ENCODE peak calls at places on chromosomes 5 and 9, in eight cellular contexts. One of them, this sample, is unnamed.

GRCh38 chr5:179439181-179439990 is 94.1 kb upstream of the ADAMTS2 start:
- DNase-seq in pancreas: no peak
- DNase-seq in AG08396: no peak
- DNase-seq in HTR-8/SVneo: no peak
- DNase-seq in OCI-LY7: no peak
- DNase-seq in prostate gland: no peak
- DNase-seq in ELR: no peak
- DNase-seq in T follicular helper cell: no peak
- DNase-seq in this sample: no peak

GRCh38 chr5:35644543-35644942 is 26.9 kb downstream of the SPEF2 start:
- DNase-seq in AG08396: no peak
- DNase-seq in T follicular helper cell: no peak
- DNase-seq in pancreas: no peak
- DNase-seq in prostate gland: no peak
- DNase-seq in ELR: no peak
- DNase-seq in HTR-8/SVneo: no peak
- DNase-seq in OCI-LY7: peak; percentile 8
- DNase-seq in this sample: no peak

GRCh38 chr9:110750272-110750671 is 81.7 kb downstream of the MUSK start:
- DNase-seq in pancreas: no peak
- DNase-seq in AG08396: no peak
- DNase-seq in T follicular helper cell: no peak
- DNase-seq in prostate gland: no peak
- DNase-seq in OCI-LY7: no peak
- DNase-seq in HTR-8/SVneo: no peak
- DNase-seq in ELR: no peak
- DNase-seq in this sample: peak; percentile 26

GRCh38 chr5:157004893-157005551 is 42.0 kb upstream of the TIMD4 start:
- DNase-seq in prostate gland: no peak
- DNase-seq in pancreas: no peak
- DNase-seq in T follicular helper cell: no peak
- DNase-seq in ELR: no peak
- DNase-seq in OCI-LY7: no peak
- DNase-seq in HTR-8/SVneo: no peak
- DNase-seq in AG08396: no peak
- DNase-seq in this sample: no peak

GRCh38 chr9:72925126-72925810 is 27.6 kb downstream of the ALDH1A1 start:
- DNase-seq in ELR: no peak
- DNase-seq in T follicular helper cell: no peak
- DNase-seq in pancreas: no peak
- DNase-seq in prostate gland: no peak
- DNase-seq in OCI-LY7: no peak
- DNase-seq in HTR-8/SVneo: no peak
- DNase-seq in AG08396: no peak
- DNase-seq in this sample: no peak

GRCh38 chr9:97072285-97072770 is 33.4 kb upstream of the CTSV start:
- DNase-seq in ELR: no peak
- DNase-seq in T follicular helper cell: no peak
- DNase-seq in prostate gland: no peak
- DNase-seq in AG08396: no peak
- DNase-seq in HTR-8/SVneo: no peak
- DNase-seq in OCI-LY7: no peak
- DNase-seq in pancreas: no peak
- DNase-seq in this sample: no peak

GRCh38 chr9:104903609-104904008 is 24.3 kb downstream of the ABCA1 start:
- DNase-seq in HTR-8/SVneo: no peak
- DNase-seq in AG08396: no peak
- DNase-seq in prostate gland: no peak
- DNase-seq in ELR: peak; percentile 78
- DNase-seq in T follicular helper cell: no peak
- DNase-seq in OCI-LY7: no peak
- DNase-seq in pancreas: no peak
- DNase-seq in this sample: no peak

GRCh38 chr9:133726401-133727276 is 11.5 kb downstream of the SARDH start:
- DNase-seq in T follicular helper cell: peak; percentile 57
- DNase-seq in OCI-LY7: peak; percentile 64
- DNase-seq in HTR-8/SVneo: peak; percentile 64
- DNase-seq in pancreas: peak; percentile 28
- DNase-seq in AG08396: peak; percentile 69
- DNase-seq in ELR: peak; percentile 70
- DNase-seq in prostate gland: peak; percentile 51
- DNase-seq in this sample: peak; percentile 46

GRCh38 chr9:21965401-21965951 is 28.7 kb downstream of the CDKN2A start:
- DNase-seq in ELR: peak; percentile 89
- DNase-seq in pancreas: peak; percentile 52
- DNase-seq in T follicular helper cell: no peak
- DNase-seq in AG08396: peak; percentile 91
- DNase-seq in HTR-8/SVneo: no peak
- DNase-seq in OCI-LY7: no peak
- DNase-seq in prostate gland: no peak
- DNase-seq in this sample: peak; percentile 64

GRCh38 chr9:109705515-109705914 is 74.5 kb upstream of the PALM2AKAP2 start:
- DNase-seq in pancreas: no peak
- DNase-seq in HTR-8/SVneo: no peak
- DNase-seq in T follicular helper cell: no peak
- DNase-seq in OCI-LY7: peak; percentile 2
- DNase-seq in AG08396: peak; percentile 13
- DNase-seq in ELR: peak; percentile 63
- DNase-seq in prostate gland: no peak
- DNase-seq in this sample: no peak

GRCh38 chr5:65818592-65818991 is 96.6 kb downstream of the NLN start:
- DNase-seq in pancreas: no peak
- DNase-seq in prostate gland: no peak
- DNase-seq in HTR-8/SVneo: no peak
- DNase-seq in AG08396: no peak
- DNase-seq in ELR: no peak
- DNase-seq in OCI-LY7: no peak
- DNase-seq in T follicular helper cell: no peak
- DNase-seq in this sample: peak; percentile 84

GRCh38 chr5:1760656-1761452 is 38.8 kb downstream of the MRPL36 start:
- DNase-seq in T follicular helper cell: no peak
- DNase-seq in HTR-8/SVneo: no peak
- DNase-seq in pancreas: peak; percentile 10
- DNase-seq in OCI-LY7: no peak
- DNase-seq in ELR: no peak
- DNase-seq in prostate gland: no peak
- DNase-seq in AG08396: no peak
- DNase-seq in this sample: no peak

GRCh38 chr9:129481824-129482511 is 138.9 kb downstream of the C9orf50 start:
- DNase-seq in pancreas: peak; percentile 49
- DNase-seq in HTR-8/SVneo: peak; percentile 15
- DNase-seq in T follicular helper cell: no peak
- DNase-seq in AG08396: no peak
- DNase-seq in ELR: peak; percentile 57
- DNase-seq in OCI-LY7: no peak
- DNase-seq in prostate gland: no peak
- DNase-seq in this sample: no peak

GRCh38 chr9:133449760-133450159 is 10.0 kb upstream of the CACFD1 start:
- DNase-seq in AG08396: no peak
- DNase-seq in ELR: peak; percentile 46
- DNase-seq in prostate gland: peak; percentile 47
- DNase-seq in OCI-LY7: no peak
- DNase-seq in HTR-8/SVneo: no peak
- DNase-seq in T follicular helper cell: no peak
- DNase-seq in pancreas: peak; percentile 51
- DNase-seq in this sample: peak; percentile 66

GRCh38 chr5:56460681-56461191 is 227.6 kb upstream of the ANKRD55 start:
- DNase-seq in pancreas: no peak
- DNase-seq in AG08396: no peak
- DNase-seq in HTR-8/SVneo: no peak
- DNase-seq in ELR: no peak
- DNase-seq in OCI-LY7: no peak
- DNase-seq in T follicular helper cell: no peak
- DNase-seq in prostate gland: peak; percentile 75
- DNase-seq in this sample: no peak

GRCh38 chr5:178428341-178429155 is 161.6 kb downstream of the COL23A1 start:
- DNase-seq in HTR-8/SVneo: no peak
- DNase-seq in prostate gland: peak; percentile 78
- DNase-seq in AG08396: no peak
- DNase-seq in ELR: no peak
- DNase-seq in OCI-LY7: no peak
- DNase-seq in pancreas: peak; percentile 4
- DNase-seq in T follicular helper cell: no peak
- DNase-seq in this sample: no peak

GRCh38 chr9:95648225-95648624 is 131.5 kb upstream of the PTCH1 start:
- DNase-seq in ELR: no peak
- DNase-seq in prostate gland: no peak
- DNase-seq in HTR-8/SVneo: no peak
- DNase-seq in T follicular helper cell: no peak
- DNase-seq in pancreas: no peak
- DNase-seq in AG08396: no peak
- DNase-seq in OCI-LY7: no peak
- DNase-seq in this sample: no peak

GRCh38 chr5:23675456-23675855 is 168.0 kb downstream of the PRDM9 start:
- DNase-seq in T follicular helper cell: no peak
- DNase-seq in OCI-LY7: no peak
- DNase-seq in ELR: no peak
- DNase-seq in prostate gland: no peak
- DNase-seq in HTR-8/SVneo: no peak
- DNase-seq in pancreas: no peak
- DNase-seq in AG08396: no peak
- DNase-seq in this sample: no peak

GRCh38 chr5:83472213-83472507 is 616 bp downstream of the VCAN start:
- DNase-seq in ELR: no peak
- DNase-seq in OCI-LY7: no peak
- DNase-seq in prostate gland: no peak
- DNase-seq in pancreas: no peak
- DNase-seq in T follicular helper cell: no peak
- DNase-seq in HTR-8/SVneo: no peak
- DNase-seq in AG08396: no peak
- DNase-seq in this sample: no peak